ENCODE peak calls at places on chromosomes 1 and 21, in five cellular contexts. D is left ventricle myocardium inferior, V is pancreas, A is OCI-LY7, Z is cardiac muscle cell. U is an unnamed sample.

GRCh38 chr1:150572918-150573647 is 6.3 kb downstream of the MCL1 start:
- DNase-seq in D (no peak), A (peak; percentile 60), Z (peak; percentile 49), V (no peak), U (no peak)

GRCh38 chr1:17755120-17755519 is at the start of gene ACTL8:
- DNase-seq in V (no peak), Z (no peak), D (no peak), A (peak; percentile 6), U (no peak)

GRCh38 chr1:198258491-198258890 is 101.7 kb downstream of the NEK7 start:
- DNase-seq in D (no peak), A (no peak), V (no peak), Z (peak; percentile 65), U (peak; percentile 62)

GRCh38 chr1:234500269-234500668 is 21.3 kb upstream of the TARBP1 start:
- DNase-seq in A (no peak), D (no peak), V (no peak), Z (no peak), U (no peak)

GRCh38 chr21:7952648-7953047 is 2568.7 kb upstream of the TPTE start:
- DNase-seq in V (no peak), D (no peak), A (no peak), Z (no peak), U (no peak)

GRCh38 chr1:102954576-102954975 is 153.7 kb downstream of the COL11A1 start:
- DNase-seq in Z (no peak), D (no peak), A (no peak), V (no peak), U (no peak)

GRCh38 chr21:41726970-41727783 is 39.7 kb downstream of the RIPK4 start:
- DNase-seq in A (no peak), Z (peak; percentile 77), D (peak; percentile 69), V (no peak), U (peak; percentile 78)

GRCh38 chr1:156115514-156116374 is 1.2 kb downstream of the LMNA start:
- DNase-seq in A (no peak), Z (peak; percentile 86), D (peak; percentile 64), V (peak; percentile 64), U (peak; percentile 87)

GRCh38 chr1:208048904-208049303 is 138.0 kb upstream of the CD34 start:
- DNase-seq in V (no peak), D (no peak), Z (no peak), A (no peak), U (no peak)

GRCh38 chr1:159931101-159931816 is 6.0 kb upstream of the TAGLN2 start:
- DNase-seq in D (no peak), A (no peak), Z (no peak), V (no peak), U (no peak)

GRCh38 chr1:2378441-2378851 is 12.9 kb downstream of the MORN1 start:
- DNase-seq in A (no peak), D (no peak), V (no peak), Z (no peak), U (no peak)

GRCh38 chr1:226428348-226429050 is 20.6 kb upstream of the PARP1 start:
- DNase-seq in Z (no peak), A (no peak), D (no peak), V (no peak), U (no peak)

GRCh38 chr1:187252923-187253322 is 424.2 kb downstream of the PLA2G4A start:
- DNase-seq in Z (no peak), V (no peak), A (no peak), D (no peak), U (no peak)

GRCh38 chr21:22343721-22344120 is 1345.5 kb downstream of the NCAM2 start:
- DNase-seq in D (no peak), V (no peak), A (no peak), Z (no peak), U (no peak)

GRCh38 chr1:220817907-220818306 is 31.2 kb downstream of the MTARC1 start:
- DNase-seq in D (no peak), V (no peak), Z (peak; percentile 16), A (no peak), U (no peak)

GRCh38 chr1:31374511-31375196 is 1.8 kb upstream of the FABP3 start:
- DNase-seq in D (peak; percentile 59), V (peak; percentile 55), A (no peak), Z (peak; percentile 18), U (no peak)

GRCh38 chr1:85240174-85240601 is 19.3 kb downstream of the C1orf52 start:
- DNase-seq in D (no peak), Z (peak; percentile 74), V (no peak), A (peak; percentile 9), U (no peak)

GRCh38 chr1:193569696-193570269 is 383.4 kb upstream of the B3GALT2 start:
- DNase-seq in Z (peak; percentile 80), D (no peak), V (no peak), A (no peak), U (no peak)

GRCh38 chr1:162285149-162285561 is 91.5 kb downstream of the SPATA46 start:
- DNase-seq in V (peak; percentile 94), D (peak; percentile 28), Z (peak; percentile 37), A (no peak), U (no peak)

GRCh38 chr1:118960567-118961136 is 27.5 kb downstream of the TBX15 start:
- DNase-seq in A (peak; percentile 4), V (no peak), Z (peak; percentile 75), D (no peak), U (peak; percentile 67)

GRCh38 chr1:55285849-55286248 is 70.7 kb upstream of the USP24 start:
- DNase-seq in Z (no peak), V (no peak), A (no peak), D (no peak), U (no peak)

GRCh38 chr1:232709339-232709738 is 79.4 kb upstream of the SIPA1L2 start:
- DNase-seq in D (no peak), V (no peak), A (no peak), Z (peak; percentile 33), U (no peak)

GRCh38 chr1:226946841-226947240 is 6.7 kb downstream of the COQ8A start:
- DNase-seq in V (peak; percentile 64), D (no peak), Z (no peak), A (no peak), U (no peak)

DNA sequence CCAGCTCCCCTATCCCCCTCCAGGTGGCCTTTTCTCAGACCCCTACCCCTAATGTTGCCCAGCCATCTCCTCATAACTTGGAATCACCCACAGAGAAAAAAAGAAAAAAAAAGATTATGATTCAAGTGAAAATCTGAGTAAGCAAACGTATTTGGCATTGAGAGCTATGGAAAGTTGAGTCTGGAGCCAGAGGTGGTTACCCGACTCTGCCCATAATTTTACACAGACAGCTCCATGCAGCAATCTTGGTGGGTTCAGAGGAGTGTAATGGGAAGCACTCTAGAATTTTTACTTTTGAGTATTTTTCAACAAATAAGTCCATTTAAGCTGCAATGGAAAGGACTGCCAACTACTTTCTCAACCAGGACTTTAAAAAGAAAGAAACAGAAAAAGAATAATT is 62.7 kb downstream of the ZC3H11B start:
- DNase-seq in A (no peak), V (no peak), D (no peak), Z (no peak), U (no peak)
- H3K4me1 ChIP-seq in A (no peaks in the 10 kb centered on the region), V (no peaks in the 10 kb centered on the region), D (no peaks in the 10 kb centered on the region), Z (no peaks in the 10 kb centered on the region), U (peaks cover 3% of the 10 kb centered on the region)

GRCh38 chr1:41473738-41474362 is 10.6 kb downstream of the EDN2 start:
- DNase-seq in A (no peak), Z (no peak), D (no peak), V (no peak), U (no peak)

GRCh38 chr1:41474490-41475271 is 9.8 kb downstream of the EDN2 start:
- DNase-seq in D (no peak), Z (no peak), V (peak; percentile 64), A (no peak), U (no peak)

GRCh38 chr1:41475346-41475745 is 9.1 kb downstream of the EDN2 start:
- DNase-seq in D (no peak), Z (no peak), A (no peak), V (no peak), U (no peak)

GRCh38 chr1:41476807-41477361 is 7.6 kb downstream of the EDN2 start:
- DNase-seq in V (peak; percentile 83), Z (no peak), D (no peak), A (no peak), U (no peak)

GRCh38 chr1:41475859-41476567 is 8.5 kb downstream of the EDN2 start:
- DNase-seq in V (no peak), Z (no peak), D (no peak), A (no peak), U (no peak)
- H3K27ac ChIP-seq in V (peak overlapping the region; percentile 78), Z (no peak overlapping the region), D (peak overlapping the region; percentile 84), A (no peak overlapping the region), U (no peak overlapping the region)

DNA sequence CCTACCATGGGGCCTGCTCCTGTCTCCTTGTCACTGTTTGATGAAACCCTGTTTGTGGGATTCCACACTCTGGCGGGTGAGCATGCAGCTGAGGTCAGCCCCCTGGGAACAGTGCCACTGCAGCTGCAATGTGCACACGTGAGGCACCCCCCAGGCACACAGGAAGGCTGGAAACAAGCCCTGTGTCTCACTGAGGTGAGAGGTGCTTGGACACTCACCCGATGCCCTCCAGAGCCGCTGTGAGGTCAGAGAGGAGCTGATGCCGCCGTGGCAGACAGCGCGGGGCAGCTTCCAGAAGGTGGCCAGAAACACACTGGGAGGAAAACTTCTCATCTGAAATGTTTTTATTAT is 49.7 kb downstream of the SLX9 start:
- DNase-seq in A (peak; percentile 34), V (no peak), D (no peak), Z (peak; percentile 55), U (no peak)
- H3K4me1 ChIP-seq in A (no peaks in the 10 kb centered on the region), V (no peaks in the 10 kb centered on the region), D (peaks cover 41% of the 10 kb centered on the region), Z (peaks cover 27% of the 10 kb centered on the region), U (peaks cover 24% of the 10 kb centered on the region)

GRCh38 chr1:151867785-151868403 is 14.4 kb upstream of the THEM5 start:
- DNase-seq in Z (peak; percentile 92), D (no peak), V (no peak), A (no peak), U (no peak)

GRCh38 chr1:151864411-151864810 is 10.9 kb upstream of the THEM5 start:
- DNase-seq in V (no peak), A (no peak), D (no peak), Z (peak; percentile 8), U (no peak)

GRCh38 chr1:151868404-151868980 is 15.0 kb upstream of the THEM5 start:
- DNase-seq in D (no peak), V (no peak), Z (peak; percentile 43), A (no peak), U (no peak)

GRCh38 chr1:151871284-151872030 is 17.9 kb upstream of the THEM5 start:
- DNase-seq in Z (peak; percentile 42), V (no peak), A (no peak), D (no peak), U (no peak)

GRCh38 chr1:151867321-151867720 is 13.8 kb upstream of the THEM5 start:
- DNase-seq in D (no peak), Z (peak; percentile 21), A (no peak), V (no peak), U (no peak)
- H3K27ac ChIP-seq in D (no peak overlapping the region), Z (no peak overlapping the region), A (no peak overlapping the region), V (no peak overlapping the region), U (peak overlapping the region; percentile 30)

DNA sequence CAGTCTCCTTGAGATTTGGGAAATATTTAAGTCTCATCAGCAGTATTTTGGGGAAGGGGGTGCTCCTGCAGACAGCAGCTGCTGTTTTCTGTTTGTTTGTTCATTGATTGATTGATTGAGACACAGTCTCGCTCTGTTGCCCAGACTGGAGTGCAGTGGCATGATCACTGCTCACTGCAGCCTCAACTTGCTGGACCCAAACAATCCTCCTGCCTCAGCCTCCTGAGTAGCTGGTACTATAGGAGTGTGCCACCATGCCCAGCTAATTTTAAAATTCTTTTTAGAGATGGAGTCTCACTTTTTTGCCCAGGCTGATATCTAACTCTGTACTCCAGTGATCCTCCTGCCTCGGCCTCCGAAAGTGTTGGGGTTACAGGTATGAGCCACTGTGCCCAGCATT is 18.2 kb downstream of the UCK2 start:
- DNase-seq in V (no peak), Z (no peak), D (no peak), A (no peak), U (no peak)
- H3K4me1 ChIP-seq in V (peaks cover 9% of the 10 kb centered on the region), Z (no peaks in the 10 kb centered on the region), D (peaks cover 22% of the 10 kb centered on the region), A (peaks cover 25% of the 10 kb centered on the region), U (peaks cover 25% of the 10 kb centered on the region)